ENCODE peak calls at places on chromosomes 4 and X, in four cellular contexts. M, X, Q and S are unnamed samples. For H3K4me1 and H3K27me3, the result is how much of the 10 kb centered on the place peaks cover.

GRCh38 chr4:99816611-99817309 is at the start of gene DAPP1:
- DNase-seq in M (peak), X (peak), Q (no peak), S (peak)

GRCh38 chrX:85906399-85906798 is 141.0 kb downstream of the CHM start:
- DNase-seq in M (no peak), X (no peak), Q (no peak), S (no peak)

GRCh38 chr4:186725422-186726149 is 1.9 kb upstream of the FAT1 start:
- DNase-seq in M (no peak), X (peak), Q (peak), S (peak)

GRCh38 chrX:1027133-1027532 is 185.3 kb downstream of the CRLF2 start:
- DNase-seq in M (no peak), X (no peak), Q (no peak), S (no peak)

GRCh38 chr4:3198906-3199305 is 50.1 kb upstream of the MSANTD1 start:
- DNase-seq in M (no peak), X (no peak), Q (peak), S (no peak)

GRCh38 chrX:24113161-24113560 is 36.4 kb upstream of the ZFX start:
- DNase-seq in M (no peak), X (no peak), Q (no peak), S (no peak)

GRCh38 chr4:30828290-30828926 is 108.2 kb downstream of the PCDH7 start:
- DNase-seq in M (no peak), X (no peak), Q (no peak), S (no peak)

GRCh38 chr4:81562093-81562492 is 90.4 kb upstream of the RASGEF1B start:
- DNase-seq in M (no peak), X (no peak), Q (no peak), S (no peak)

GRCh38 chr4:72974694-72975487 is 94.6 kb downstream of the COX18 start:
- DNase-seq in M (no peak), X (no peak), Q (peak), S (no peak)

GRCh38 chrX:111088628-111089027 is 7.4 kb upstream of the PAK3 start:
- DNase-seq in M (no peak), X (no peak), Q (no peak), S (peak)

GRCh38 chr4:175509320-175509719 is 302.7 kb downstream of the GPM6A start:
- DNase-seq in M (no peak), X (no peak), Q (no peak), S (no peak)

GRCh38 chr4:38723726-38724506 is 58.9 kb downstream of the TLR10 start:
- DNase-seq in M (no peak), X (peak), Q (peak), S (no peak)

GRCh38 chr4:139530833-139531427 is 25.1 kb downstream of the SETD7 start:
- DNase-seq in M (peak), X (peak), Q (peak), S (peak)

GRCh38 chrX:132956421-132957210 is 1.8 kb downstream of the HS6ST2 start:
- DNase-seq in M (no peak), X (peak), Q (no peak), S (peak)

GRCh38 chr4:8221476-8221875 is 22.4 kb downstream of the SH3TC1 start:
- DNase-seq in M (no peak), X (no peak), Q (no peak), S (no peak)

GRCh38 chrX:118513120-118513899 is 17.7 kb downstream of the DOCK11 start:
- DNase-seq in M (no peak), X (no peak), Q (no peak), S (no peak)

GRCh38 chr4:173777421-173777820 is 247.4 kb upstream of the HAND2 start:
- DNase-seq in M (no peak), X (no peak), Q (no peak), S (no peak)

GRCh38 chrX:16665089-16665488 is 15.1 kb downstream of the S100G start:
- DNase-seq in M (no peak), X (no peak), Q (no peak), S (no peak)

GRCh38 chr4:83490876-83491450 is 6.1 kb upstream of the ABRAXAS1 start:
- DNase-seq in M (no peak), X (peak), Q (peak), S (no peak)

GRCh38 chr4:138241281-138242075 is 671 bp downstream of the SLC7A11 start:
- DNase-seq in M (no peak), X (peak), Q (no peak), S (peak)

GRCh38 chrX:22134681-22135080 is 102.6 kb downstream of the PHEX start:
- DNase-seq in M (no peak), X (peak), Q (peak), S (peak)

GRCh38 chrX:49003696-49004095 is 1.6 kb upstream of the GRIPAP1 start:
- DNase-seq in M (no peak), X (no peak), Q (no peak), S (no peak)

GRCh38 chr4:162841769-162842168 is 324.9 kb downstream of the NAF1 start:
- DNase-seq in M (no peak), X (no peak), Q (no peak), S (no peak)

GRCh38 chrX:136667446-136668168 is 19.6 kb downstream of the CD40LG start:
- DNase-seq in M (no peak), X (no peak), Q (no peak), S (no peak)

GRCh38 chr4:141013899-141014298 is 119.4 kb downstream of the RNF150 start:
- DNase-seq in M (no peak), X (no peak), Q (no peak), S (no peak)

GRCh38 chr4:159220353-159220752 is 117.5 kb downstream of the RAPGEF2 start:
- DNase-seq in M (no peak), X (no peak), Q (no peak), S (no peak)

GRCh38 chr4:169311643-169312365 is 41.0 kb upstream of the SH3RF1 start:
- DNase-seq in M (no peak), X (peak), Q (peak), S (peak)

GRCh38 chrX:9464435-9465371 is at the start of gene TBL1X:
- DNase-seq in M (no peak), X (peak), Q (peak), S (peak)

GRCh38 chr4:173398251-173398650 is 665 bp downstream of the SCRG1 start:
- DNase-seq in M (no peak), X (no peak), Q (no peak), S (no peak)

GRCh38 chrX:103187953-103188475 is 26.9 kb upstream of the BEX4 start:
- DNase-seq in M (no peak), X (no peak), Q (no peak), S (no peak)

GRCh38 chr4:158003212-158003611 is 169.6 kb downstream of the GASK1B start:
- DNase-seq in M (no peak), X (no peak), Q (no peak), S (no peak)

GRCh38 chr4:10160280-10160856 is 43.8 kb upstream of the WDR1 start:
- DNase-seq in M (no peak), X (peak), Q (no peak), S (no peak)

GRCh38 chrX:145190801-145191389 is 56.4 kb upstream of the SPANXN1 start:
- DNase-seq in M (no peak), X (peak), Q (peak), S (no peak)

GRCh38 chr4:26069218-26069617 is 155.2 kb downstream of the SMIM20 start:
- DNase-seq in M (no peak), X (no peak), Q (no peak), S (no peak)

GRCh38 chr4:156493858-156494257 is 477.7 kb downstream of the PDGFC start:
- DNase-seq in M (no peak), X (no peak), Q (no peak), S (no peak)

GRCh38 chr4:112058433-112058832 is 86.8 kb upstream of the FAM241A start:
- DNase-seq in M (no peak), X (no peak), Q (no peak), S (no peak)

GRCh38 chr4:138898282-138898681 is 117.3 kb upstream of the NOCT start:
- DNase-seq in M (no peak), X (peak), Q (peak), S (no peak)

GRCh38 chr4:165627548-165627947 is 245.5 kb upstream of the TLL1 start:
- DNase-seq in M (no peak), X (no peak), Q (no peak), S (no peak)

GRCh38 chr4:113222006-113222405 is 172.6 kb downstream of the ANK2 start:
- DNase-seq in M (no peak), X (no peak), Q (peak), S (no peak)

GRCh38 chr4:128384091-128384520 is 96.5 kb upstream of the PGRMC2 start:
- DNase-seq in M (no peak), X (no peak), Q (no peak), S (no peak)
- H3K4me1 ChIP-seq in M (under half), X (under half), Q (under half), S (under half)

GRCh38 chr4:48248559-48248953 is 21.1 kb downstream of the TEC start:
- DNase-seq in M (no peak), X (no peak), Q (no peak), S (no peak)

GRCh38 chr4:48249378-48249777 is 20.3 kb downstream of the TEC start:
- DNase-seq in M (no peak), X (no peak), Q (no peak), S (no peak)

GRCh38 chr4:48250980-48251379 is 18.7 kb downstream of the TEC start:
- DNase-seq in M (no peak), X (no peak), Q (no peak), S (no peak)

GRCh38 chr4:48252313-48252712 is 17.3 kb downstream of the TEC start:
- DNase-seq in M (no peak), X (no peak), Q (no peak), S (no peak)

DNA sequence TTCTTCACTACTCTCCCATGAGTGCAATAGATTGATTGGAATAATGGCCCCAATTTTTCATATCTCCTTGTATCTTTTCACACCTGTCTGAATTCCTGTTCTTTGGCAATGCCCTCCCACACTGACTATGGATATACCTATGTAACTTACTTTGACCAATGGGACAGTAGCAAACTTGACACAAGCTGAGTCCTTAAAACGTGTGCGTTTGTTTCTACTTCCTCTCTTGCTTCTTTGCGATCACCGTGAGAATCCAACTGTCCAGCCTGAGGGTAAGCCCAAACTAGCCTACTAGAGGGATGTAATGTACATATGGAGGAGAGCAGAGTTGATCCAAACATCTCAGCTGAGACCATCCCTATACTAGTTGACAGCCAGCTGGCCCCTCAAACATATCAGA is 19.3 kb downstream of the TEC start:
- DNase-seq in M (no peak), X (no peak), Q (no peak), S (no peak)
- H3K27me3 ChIP-seq in M (under half), X (under half), Q (under half), S (under half)

GRCh38 chrX:65926095-65927019 is 113.5 kb downstream of the VSIG4 start:
- DNase-seq in M (no peak), X (no peak), Q (no peak), S (no peak)
- H3K4me1 ChIP-seq in M (under half), X (under half), Q (under half), S (under half)

GRCh38 chr4:64432674-64433073 is 23.4 kb upstream of the TECRL start:
- DNase-seq in M (no peak), X (no peak), Q (no peak), S (no peak)
- H3K27me3 ChIP-seq in M (under half), X (under half), Q (under half), S (under half)

DNA sequence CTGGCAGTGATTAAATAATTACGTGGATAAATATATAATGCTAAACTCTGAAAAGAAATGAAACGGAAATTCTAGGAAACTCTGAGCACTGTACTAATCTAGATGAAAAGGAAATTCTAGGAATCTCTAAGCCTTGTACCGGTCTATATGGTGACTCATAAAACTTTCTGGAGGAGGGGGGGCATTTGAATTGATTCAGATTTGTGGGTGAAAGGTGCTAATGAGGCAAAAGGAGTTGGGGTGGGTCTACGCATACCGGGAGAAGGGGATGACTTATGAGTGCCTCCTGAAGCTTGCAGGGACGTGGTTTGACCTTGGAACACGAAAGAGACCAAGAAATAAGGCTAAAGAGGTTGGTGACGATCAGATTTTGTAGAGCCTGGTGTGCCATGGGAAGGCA is 151.7 kb upstream of the CASK start:
- DNase-seq in M (no peak), X (no peak), Q (no peak), S (no peak)
- H3K4me1 ChIP-seq in M (under half), X (under half), Q (under half), S (under half)

GRCh38 chrX:71563921-71564320 is 14.3 kb upstream of the GCNA start:
- DNase-seq in M (no peak), X (no peak), Q (no peak), S (no peak)
- H3K27me3 ChIP-seq in M (under half), X (under half), Q (under half), S (under half)

GRCh38 chr4:17126306-17126978 is 228.0 kb upstream of the LDB2 start:
- DNase-seq in M (no peak), X (no peak), Q (no peak), S (no peak)

GRCh38 chr4:17124767-17125166 is 226.3 kb upstream of the LDB2 start:
- DNase-seq in M (no peak), X (no peak), Q (no peak), S (no peak)

GRCh38 chr4:17117746-17118145 is 219.3 kb upstream of the LDB2 start:
- DNase-seq in M (no peak), X (no peak), Q (no peak), S (no peak)

GRCh38 chr4:17115546-17115945 is 217.1 kb upstream of the LDB2 start:
- DNase-seq in M (no peak), X (no peak), Q (peak), S (no peak)

DNA sequence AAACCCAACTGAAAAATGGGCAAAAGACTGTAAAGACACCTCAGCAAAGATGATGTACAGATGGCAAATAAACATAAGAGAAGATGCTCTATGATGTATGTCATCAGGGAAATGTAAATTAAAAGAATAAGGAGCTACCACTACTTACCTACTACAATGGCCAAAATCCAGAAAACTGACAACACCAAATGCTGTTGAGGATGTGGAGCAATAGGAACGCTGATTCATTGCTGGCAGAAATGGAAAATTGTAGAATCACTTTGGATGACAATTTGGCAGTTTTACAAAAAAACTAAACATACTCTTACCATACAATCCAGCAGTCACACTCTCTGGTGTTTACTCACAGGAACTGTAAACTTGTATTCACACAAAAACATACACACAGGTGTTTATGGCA is 222.3 kb upstream of the LDB2 start:
- DNase-seq in M (no peak), X (no peak), Q (no peak), S (no peak)
- H3K4me1 ChIP-seq in M (under half), X (under half), Q (under half), S (under half)